ENCODE peak calls at places on chromosomes 2 and 18, in ten cellular contexts. I, A, P, L, Z, D, T, R, O and B are unnamed samples.

GRCh38 chr2:48118895-48119294 is 212.6 kb upstream of the FBXO11 start:
- DNase-seq in I (no peak), A (no peak), P (no peak), L (no peak), Z (no peak), D (no peak), T (no peak), R (no peak), O (no peak), B (no peak)

GRCh38 chr2:12855508-12855907 is 138.8 kb downstream of the TRIB2 start:
- DNase-seq in I (no peak), A (no peak), P (no peak), L (peak; percentile 27), Z (no peak), D (no peak), T (no peak), R (no peak), O (no peak), B (no peak)

GRCh38 chr18:76985156-76985950 is 147.2 kb downstream of the MBP start:
- DNase-seq in I (no peak), A (no peak), P (no peak), L (no peak), Z (no peak), D (no peak), T (no peak), R (peak; percentile 40), O (no peak), B (no peak)

GRCh38 chr2:183493060-183493459 is 368.8 kb downstream of the NUP35 start:
- DNase-seq in I (no peak), A (no peak), P (no peak), L (no peak), Z (no peak), D (no peak), T (no peak), R (no peak), O (no peak), B (no peak)

GRCh38 chr2:238946586-238947242 is 98.8 kb downstream of the TWIST2 start:
- DNase-seq in I (no peak), A (no peak), P (no peak), L (no peak), Z (no peak), D (no peak), T (no peak), R (peak; percentile 19), O (no peak), B (no peak)

GRCh38 chr2:174153757-174154680 is 94.3 kb downstream of the OLA1 start:
- DNase-seq in I (no peak), A (no peak), P (no peak), L (no peak), Z (peak; percentile 81), D (no peak), T (no peak), R (no peak), O (peak; percentile 95), B (no peak)

GRCh38 chr2:96225016-96225533 is 16.4 kb upstream of the STARD7 start:
- DNase-seq in I (no peak), A (no peak), P (no peak), L (no peak), Z (no peak), D (no peak), T (no peak), R (no peak), O (no peak), B (no peak)

GRCh38 chr2:38856165-38856564 is 19.6 kb downstream of the DHX57 start:
- DNase-seq in I (no peak), A (no peak), P (no peak), L (no peak), Z (peak; percentile 37), D (no peak), T (peak; percentile 63), R (no peak), O (peak; percentile 28), B (no peak)

GRCh38 chr2:47226124-47227040 is 71.3 kb upstream of the STPG4 start:
- DNase-seq in I (no peak), A (no peak), P (no peak), L (no peak), Z (no peak), D (no peak), T (no peak), R (no peak), O (peak; percentile 76), B (no peak)

GRCh38 chr2:10141736-10142639 is 19.4 kb downstream of the RRM2 start:
- DNase-seq in I (peak; percentile 54), A (no peak), P (no peak), L (no peak), Z (peak; percentile 35), D (peak; percentile 60), T (peak; percentile 41), R (peak; percentile 77), O (no peak), B (no peak)

GRCh38 chr2:207953354-207953753 is 72.0 kb downstream of the PLEKHM3 start:
- DNase-seq in I (no peak), A (no peak), P (no peak), L (no peak), Z (peak; percentile 3), D (no peak), T (no peak), R (no peak), O (no peak), B (no peak)

GRCh38 chr2:59015027-59015426 is 773.9 kb upstream of the FANCL start:
- DNase-seq in I (no peak), A (no peak), P (no peak), L (no peak), Z (no peak), D (no peak), T (no peak), R (no peak), O (no peak), B (no peak)

GRCh38 chr2:26359886-26360473 is 13.4 kb upstream of the ADGRF3 start:
- DNase-seq in I (no peak), A (no peak), P (no peak), L (no peak), Z (no peak), D (no peak), T (no peak), R (no peak), O (no peak), B (no peak)

GRCh38 chr2:170715062-170715931 is at the start of gene SP5:
- DNase-seq in I (peak; percentile 47), A (peak; percentile 52), P (peak; percentile 35), L (peak; percentile 36), Z (peak; percentile 50), D (peak; percentile 94), T (peak; percentile 65), R (peak; percentile 83), O (peak; percentile 44), B (no peak)

GRCh38 chr18:79707239-79707638 is 27.6 kb downstream of the CTDP1 start:
- DNase-seq in I (peak; percentile 41), A (no peak), P (no peak), L (no peak), Z (no peak), D (no peak), T (no peak), R (no peak), O (no peak), B (no peak)

GRCh38 chr18:79708412-79708811 is 28.8 kb downstream of the CTDP1 start:
- DNase-seq in I (peak; percentile 34), A (no peak), P (no peak), L (no peak), Z (no peak), D (no peak), T (no peak), R (no peak), O (no peak), B (no peak)

GRCh38 chr18:79706006-79706405 is 26.4 kb downstream of the CTDP1 start:
- DNase-seq in I (peak; percentile 24), A (no peak), P (no peak), L (no peak), Z (no peak), D (no peak), T (no peak), R (no peak), O (no peak), B (no peak)

GRCh38 chr18:79706658-79707057 is 27.1 kb downstream of the CTDP1 start:
- DNase-seq in I (no peak), A (no peak), P (no peak), L (no peak), Z (no peak), D (no peak), T (no peak), R (no peak), O (no peak), B (no peak)

DNA sequence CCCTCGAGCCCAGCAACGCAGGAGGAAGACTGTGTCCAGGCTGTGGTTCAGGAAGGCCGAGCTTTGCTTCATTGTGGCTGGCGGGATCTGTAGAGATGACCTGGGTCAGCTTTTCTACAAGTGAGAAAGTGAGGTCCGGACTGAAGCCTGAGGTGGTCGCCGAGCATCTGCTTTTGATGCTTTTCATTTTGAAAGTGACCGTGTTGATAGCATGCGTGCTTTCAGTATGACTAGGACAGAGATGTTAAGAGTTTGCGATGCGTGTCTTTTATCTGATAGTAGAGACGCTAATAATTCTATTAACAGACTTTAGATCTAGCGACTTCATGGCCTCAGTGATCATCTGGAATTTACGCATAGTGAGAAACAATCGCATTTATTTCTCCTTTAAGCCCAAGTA is 28.1 kb downstream of the CTDP1 start:
- DNase-seq in I (peak; percentile 27), A (no peak), P (no peak), L (no peak), Z (no peak), D (no peak), T (no peak), R (no peak), O (no peak), B (no peak)
- H3K4me1 ChIP-seq in I (no peaks in the 10 kb centered on the region), A (no peaks in the 10 kb centered on the region), P (no peaks in the 10 kb centered on the region), L (no peaks in the 10 kb centered on the region), Z (no peaks in the 10 kb centered on the region), D (no peaks in the 10 kb centered on the region), T (no peaks in the 10 kb centered on the region), R (no peaks in the 10 kb centered on the region), O (no peaks in the 10 kb centered on the region), B (no peaks in the 10 kb centered on the region)

DNA sequence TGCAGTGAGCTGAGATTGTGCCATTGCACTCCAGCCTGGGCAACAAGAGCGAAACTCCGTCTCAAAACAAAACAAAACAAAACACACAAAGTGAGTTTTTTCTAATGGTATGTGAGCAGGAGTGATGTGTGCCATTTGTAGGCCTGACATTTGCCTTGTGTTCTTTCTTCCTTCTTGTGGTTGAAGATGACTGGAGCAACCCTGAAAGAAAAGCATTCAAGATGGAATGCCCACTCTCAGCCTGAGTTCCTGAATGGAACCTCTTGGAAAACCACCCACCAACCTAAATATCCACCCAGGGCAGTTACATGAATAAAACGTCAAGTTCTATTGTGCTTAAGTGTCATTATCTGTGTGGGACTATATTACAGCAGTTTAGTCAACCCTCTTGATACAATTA is 26.5 kb downstream of the PGAP1 start:
- DNase-seq in I (no peak), A (no peak), P (no peak), L (no peak), Z (no peak), D (no peak), T (no peak), R (no peak), O (no peak), B (no peak)
- H3K36me3 ChIP-seq in I (no peaks in the 10 kb centered on the region), A (no peaks in the 10 kb centered on the region), P (no peaks in the 10 kb centered on the region), L (peaks cover 21% of the 10 kb centered on the region), Z (peaks cover 8% of the 10 kb centered on the region), D (peaks cover 64% of the 10 kb centered on the region), T (no peaks in the 10 kb centered on the region), R (peaks cover 40% of the 10 kb centered on the region), O (no peaks in the 10 kb centered on the region), B (peaks cover 3% of the 10 kb centered on the region)

GRCh38 chr2:199910338-199911051 is 598 bp upstream of the C2orf69 start:
- DNase-seq in I (no peak), A (no peak), P (no peak), L (no peak), Z (no peak), D (no peak), T (no peak), R (no peak), O (no peak), B (no peak)
- H3K27ac ChIP-seq in I (peak overlapping the region; percentile 81), A (peak overlapping the region; percentile 95), P (peak overlapping the region; percentile 72), L (peak overlapping the region; percentile 86), Z (peak overlapping the region; percentile 12), D (peak overlapping the region; percentile 84), T (peak overlapping the region; percentile 72), R (peak overlapping the region; percentile 77), O (peak overlapping the region; percentile 91), B (no peak overlapping the region)

GRCh38 chr2:177254433-177255226 is 9.9 kb downstream of the NFE2L2 start:
- DNase-seq in I (no peak), A (no peak), P (peak; percentile 60), L (no peak), Z (peak; percentile 37), D (peak; percentile 86), T (no peak), R (peak; percentile 86), O (no peak), B (no peak)
- H3K4me1 ChIP-seq in I (peaks cover 94% of the 10 kb centered on the region), A (peaks cover 33% of the 10 kb centered on the region), P (peaks cover 82% of the 10 kb centered on the region), L (peaks cover 87% of the 10 kb centered on the region), Z (peaks cover 39% of the 10 kb centered on the region), D (peaks cover 10% of the 10 kb centered on the region), T (peaks cover 15% of the 10 kb centered on the region), R (no peaks in the 10 kb centered on the region), O (peaks cover 18% of the 10 kb centered on the region), B (peaks cover 97% of the 10 kb centered on the region)